ENCODE peak calls at places on chromosomes 11 and 22, in four cellular contexts. One of them, this sample, is unnamed.

GRCh38 chr22:19287889-19288288 is 3.6 kb downstream of the CLTCL1 start:
- DNase-seq in fibroblast of pulmonary artery: peak; percentile 90
- DNase-seq in mesenchymal stem cell: peak; percentile 85
- DNase-seq in GM23248: peak; percentile 91
- DNase-seq in this sample: peak; percentile 77

GRCh38 chr22:32668254-32669094 is 133.0 kb upstream of the TIMP3 start:
- DNase-seq in fibroblast of pulmonary artery: no peak
- DNase-seq in mesenchymal stem cell: no peak
- DNase-seq in GM23248: no peak
- DNase-seq in this sample: no peak

GRCh38 chr11:83827940-83828554 is 541.9 kb upstream of the CCDC90B start:
- DNase-seq in fibroblast of pulmonary artery: peak; percentile 62
- DNase-seq in mesenchymal stem cell: peak; percentile 61
- DNase-seq in GM23248: peak; percentile 63
- DNase-seq in this sample: peak; percentile 44

GRCh38 chr11:41392591-41392990 is 66.9 kb downstream of the LRRC4C start:
- DNase-seq in fibroblast of pulmonary artery: no peak
- DNase-seq in mesenchymal stem cell: no peak
- DNase-seq in GM23248: no peak
- DNase-seq in this sample: peak; percentile 28

GRCh38 chr22:23144926-23145906 is at the start of gene RAB36:
- DNase-seq in fibroblast of pulmonary artery: peak; percentile 99
- DNase-seq in mesenchymal stem cell: peak; percentile 96
- DNase-seq in GM23248: peak; percentile 100
- DNase-seq in this sample: peak; percentile 100

GRCh38 chr11:108144615-108145014 is 23.2 kb downstream of the ACAT1 start:
- DNase-seq in fibroblast of pulmonary artery: no peak
- DNase-seq in mesenchymal stem cell: no peak
- DNase-seq in GM23248: no peak
- DNase-seq in this sample: no peak

GRCh38 chr11:130523609-130524008 is 75.2 kb downstream of the ADAMTS15 start:
- DNase-seq in fibroblast of pulmonary artery: peak; percentile 84
- DNase-seq in mesenchymal stem cell: peak; percentile 86
- DNase-seq in GM23248: peak; percentile 97
- DNase-seq in this sample: peak; percentile 53

GRCh38 chr11:75328426-75329277 is 22.8 kb downstream of the ARRB1 start:
- DNase-seq in fibroblast of pulmonary artery: peak; percentile 82
- DNase-seq in mesenchymal stem cell: peak; percentile 98
- DNase-seq in GM23248: peak; percentile 86
- DNase-seq in this sample: peak; percentile 83

GRCh38 chr11:56521955-56522354 is 21.1 kb downstream of the OR5M11 start:
- DNase-seq in fibroblast of pulmonary artery: no peak
- DNase-seq in mesenchymal stem cell: no peak
- DNase-seq in GM23248: peak; percentile 15
- DNase-seq in this sample: no peak